ENCODE peak calls at places on chromosomes 3 and 15, in ten cellular contexts. K is cardiac muscle cell; P is breast epithelium; O is left ventricle myocardium inferior; M is CD8-positive, alpha-beta memory T cell; I is tibial artery; G is osteoblast; X is ovary; H is stomach; J is H1. Y is an unnamed sample. For H3K4me1 and H3K27me3, the result is how much of the 10 kb centered on the place peaks cover.

GRCh38 chr15:64699767-64700388 is 75.5 kb downstream of the RBPMS2 start:
- DNase-seq in K (peak), P (no peak), O (peak), M (no peak), I (peak), G (peak), X (no peak), H (peak), J (peak), Y (peak)

GRCh38 chr15:100863406-100864198 is 16.0 kb upstream of the ALDH1A3 start:
- DNase-seq in K (peak), P (peak), O (peak), M (no peak), I (no peak), G (peak), X (peak), H (peak), J (no peak), Y (peak)

GRCh38 chr3:59245879-59246501 is 196.2 kb upstream of the CFAP20DC start:
- DNase-seq in K (peak), P (no peak), O (no peak), M (no peak), I (no peak), G (no peak), X (no peak), H (no peak), J (no peak), Y (no peak)

GRCh38 chr15:98881526-98882517 is 125.8 kb downstream of the PGPEP1L start:
- DNase-seq in K (peak), P (no peak), O (no peak), M (peak), I (no peak), G (no peak), X (no peak), H (no peak), J (no peak), Y (peak)

GRCh38 chr3:32813180-32813579 is 4.6 kb upstream of the TRIM71 start:
- DNase-seq in K (no peak), P (no peak), O (no peak), M (no peak), I (no peak), G (peak), X (no peak), H (no peak), J (no peak), Y (no peak)

GRCh38 chr15:45635191-45635638 is 386 bp downstream of the SQOR start:
- DNase-seq in K (no peak), P (peak), O (peak), M (peak), I (peak), G (no peak), X (peak), H (peak), J (no peak), Y (peak)

GRCh38 chr3:139355502-139355901 is 11.7 kb downstream of the MRPS22 start:
- DNase-seq in K (peak), P (no peak), O (no peak), M (no peak), I (no peak), G (no peak), X (no peak), H (no peak), J (no peak), Y (peak)

GRCh38 chr15:57505949-57506391 is 85.7 kb upstream of the MYZAP start:
- DNase-seq in K (peak), P (peak), O (peak), M (no peak), I (peak), G (peak), X (peak), H (peak), J (no peak), Y (peak)

GRCh38 chr3:49654955-49655556 is 19.1 kb upstream of the APEH start:
- DNase-seq in K (no peak), P (no peak), O (no peak), M (no peak), I (no peak), G (peak), X (no peak), H (peak), J (no peak), Y (no peak)

GRCh38 chr3:148729656-148730055 is 32.0 kb downstream of the AGTR1 start:
- DNase-seq in K (no peak), P (no peak), O (no peak), M (no peak), I (no peak), G (no peak), X (no peak), H (no peak), J (no peak), Y (no peak)

GRCh38 chr3:168029705-168030104 is 66.0 kb downstream of the GOLIM4 start:
- DNase-seq in K (no peak), P (no peak), O (no peak), M (no peak), I (no peak), G (no peak), X (no peak), H (no peak), J (no peak), Y (no peak)

GRCh38 chr3:139238281-139239030 is 105.4 kb upstream of the MRPS22 start:
- DNase-seq in K (no peak), P (no peak), O (no peak), M (no peak), I (no peak), G (no peak), X (peak), H (no peak), J (no peak), Y (no peak)

GRCh38 chr3:116440196-116440595 is 5.1 kb downstream of the LSAMP start:
- DNase-seq in K (peak), P (no peak), O (no peak), M (no peak), I (no peak), G (no peak), X (no peak), H (no peak), J (no peak), Y (no peak)

GRCh38 chr15:84949845-84950569 is 31.6 kb upstream of the PDE8A start:
- DNase-seq in K (no peak), P (no peak), O (no peak), M (no peak), I (no peak), G (peak), X (no peak), H (no peak), J (no peak), Y (no peak)

GRCh38 chr3:33115024-33115768 is 1.4 kb downstream of the CRTAP start:
- DNase-seq in K (peak), P (peak), O (peak), M (no peak), I (peak), G (peak), X (peak), H (peak), J (no peak), Y (peak)

GRCh38 chr15:70358871-70359647 is 261.3 kb upstream of the TLE3 start:
- DNase-seq in K (no peak), P (peak), O (no peak), M (no peak), I (no peak), G (no peak), X (no peak), H (no peak), J (no peak), Y (no peak)

GRCh38 chr15:66228807-66229557 is 24.6 kb downstream of the MEGF11 start:
- DNase-seq in K (no peak), P (no peak), O (no peak), M (no peak), I (no peak), G (no peak), X (no peak), H (no peak), J (no peak), Y (no peak)

GRCh38 chr3:15426579-15427118 is 695 bp downstream of the METTL6 start:
- DNase-seq in K (no peak), P (no peak), O (no peak), M (no peak), I (no peak), G (peak), X (no peak), H (no peak), J (no peak), Y (no peak)

GRCh38 chr3:125414671-125415070 is 39.5 kb upstream of the ZNF148 start:
- DNase-seq in K (no peak), P (no peak), O (no peak), M (no peak), I (no peak), G (no peak), X (no peak), H (no peak), J (no peak), Y (no peak)

GRCh38 chr3:45464336-45464809 is 76.0 kb downstream of the LARS2 start:
- DNase-seq in K (peak), P (no peak), O (no peak), M (no peak), I (no peak), G (no peak), X (no peak), H (no peak), J (no peak), Y (no peak)

DNA sequence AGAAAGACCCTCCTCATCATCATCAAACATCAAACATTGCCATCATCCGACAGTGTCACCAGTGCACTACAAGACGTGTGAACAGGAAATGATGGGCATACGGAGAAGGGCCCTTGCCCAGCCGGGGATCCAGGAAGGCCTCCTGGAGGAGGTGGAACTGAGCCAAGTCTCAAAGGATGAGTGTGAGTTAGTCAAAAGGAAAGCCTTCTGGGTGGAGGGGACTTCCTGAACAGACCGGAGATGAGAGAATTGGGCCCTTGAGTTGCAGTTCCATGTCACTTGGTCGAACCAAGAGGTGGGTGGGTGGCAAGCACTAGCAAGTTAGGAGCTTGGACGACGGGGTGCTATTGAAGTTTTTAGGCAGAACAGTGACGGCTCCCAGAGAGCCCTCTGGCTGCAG is 8.5 kb downstream of the SEMA4B start:
- DNase-seq in K (no peak), P (no peak), O (no peak), M (no peak), I (no peak), G (peak), X (no peak), H (no peak), J (no peak), Y (no peak)
- H3K4me1 ChIP-seq in K (under half), P (under half), O (half or more), M (under half), I (half or more), G (under half), X (under half), H (half or more), J (under half), Y (half or more)

GRCh38 chr3:170579646-170580045 is 6.2 kb downstream of the SLC7A14 start:
- DNase-seq in K (no peak), P (no peak), O (no peak), M (no peak), I (no peak), G (no peak), X (no peak), H (no peak), J (no peak), Y (no peak)
- H3K27me3 ChIP-seq in K (under half), P (under half), O (under half), M (under half), I (under half), G (under half), X (under half), H (under half), J (under half), Y (under half)

GRCh38 chr15:32823750-32824149 is 105.9 kb downstream of the GREM1 start:
- DNase-seq in K (no peak), P (no peak), O (no peak), M (no peak), I (no peak), G (no peak), X (no peak), H (no peak), J (no peak), Y (no peak)

GRCh38 chr15:32822739-32823138 is 104.9 kb downstream of the GREM1 start:
- DNase-seq in K (no peak), P (no peak), O (no peak), M (no peak), I (no peak), G (no peak), X (no peak), H (no peak), J (no peak), Y (no peak)

GRCh38 chr15:32824777-32825176 is 107.0 kb downstream of the GREM1 start:
- DNase-seq in K (peak), P (no peak), O (no peak), M (no peak), I (no peak), G (peak), X (no peak), H (no peak), J (no peak), Y (no peak)

GRCh38 chr15:32826685-32827084 is 108.9 kb downstream of the GREM1 start:
- DNase-seq in K (no peak), P (no peak), O (no peak), M (no peak), I (no peak), G (no peak), X (no peak), H (no peak), J (no peak), Y (no peak)

DNA sequence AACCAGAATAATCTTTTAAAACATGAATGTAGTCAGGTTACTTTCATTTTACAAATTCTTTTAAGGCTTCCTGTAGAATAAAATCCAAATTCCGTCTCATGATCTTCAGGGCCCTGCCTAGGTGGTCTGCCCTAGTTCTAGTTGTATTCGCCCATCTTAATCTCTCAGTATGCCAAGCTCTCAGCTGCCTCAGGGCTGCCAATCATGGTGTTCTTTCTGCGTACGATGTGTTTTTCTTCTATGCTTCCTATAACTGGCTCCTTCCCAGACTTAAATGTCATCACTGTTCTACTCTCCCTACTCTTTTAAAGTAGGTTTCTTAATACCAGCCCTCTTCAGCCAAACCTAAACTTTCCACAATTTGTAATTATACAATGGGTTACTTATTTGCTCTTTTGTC is 107.4 kb downstream of the GREM1 start:
- DNase-seq in K (peak), P (no peak), O (no peak), M (no peak), I (no peak), G (peak), X (no peak), H (no peak), J (no peak), Y (no peak)
- H3K4me1 ChIP-seq in K (under half), P (under half), O (under half), M (under half), I (under half), G (half or more), X (under half), H (under half), J (under half), Y (under half)

DNA sequence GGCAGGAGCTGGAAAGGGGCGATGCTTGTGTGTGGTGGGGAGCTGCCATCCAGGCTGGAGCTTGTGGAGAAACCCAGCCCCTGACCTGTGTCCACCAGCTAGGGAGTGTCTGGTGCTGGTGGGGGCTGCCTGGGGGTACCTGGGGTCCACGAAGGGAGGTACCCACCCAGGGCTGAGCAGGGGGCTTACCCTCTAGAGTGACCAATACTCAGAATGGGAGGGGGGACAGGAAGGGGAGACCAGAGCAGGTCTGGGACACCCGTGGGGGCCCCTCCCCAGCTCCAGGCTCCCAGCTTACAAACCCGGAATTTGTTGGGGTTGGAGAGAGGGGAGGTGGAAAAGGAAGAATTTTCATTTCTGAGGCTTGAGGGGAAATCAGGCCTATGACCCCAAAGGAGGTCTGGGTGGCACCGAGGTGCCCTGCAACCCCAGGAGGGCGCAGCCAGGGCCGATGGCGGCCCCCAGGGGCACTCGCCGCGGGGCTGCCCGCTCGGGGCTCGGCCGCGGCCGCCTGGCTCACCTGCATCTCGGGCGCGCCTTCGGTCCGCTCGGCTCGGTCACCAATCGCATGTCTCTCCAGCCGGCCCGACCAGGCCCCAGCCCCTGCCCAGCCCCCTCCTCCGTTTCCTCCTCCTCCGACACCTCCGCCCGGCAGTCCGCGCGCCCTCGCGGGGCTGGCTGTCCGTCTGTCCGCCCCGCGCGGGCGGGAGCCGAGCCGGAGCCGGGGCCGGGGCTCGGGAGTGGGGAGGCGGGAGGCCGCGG is 741 bp downstream of the LINGO1 start:
- DNase-seq in K (no peak), P (no peak), O (peak), M (no peak), I (no peak), G (no peak), X (no peak), H (no peak), J (no peak), Y (peak)
- H3K27me3 ChIP-seq in K (under half), P (under half), O (half or more), M (under half), I (under half), G (half or more), X (under half), H (half or more), J (under half), Y (under half)

DNA sequence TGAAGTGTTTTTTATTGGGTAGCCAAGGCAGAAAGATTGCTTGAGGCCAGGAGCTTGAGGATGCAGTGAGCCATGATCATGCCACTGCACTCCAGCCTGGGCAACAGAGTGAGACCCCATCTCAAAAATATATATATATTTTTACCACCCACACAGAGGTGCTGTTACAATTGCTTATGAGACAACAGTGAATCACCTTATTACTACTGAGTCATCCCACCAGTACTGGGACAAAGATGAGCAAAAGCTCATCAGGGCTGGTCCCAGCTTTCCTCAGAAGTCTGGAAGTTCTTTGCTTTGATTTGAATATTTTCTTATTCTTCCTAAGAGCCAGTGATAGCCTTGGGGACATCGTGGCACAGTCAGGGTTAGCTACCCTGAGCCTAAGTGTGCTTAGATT is 207.7 kb downstream of the SOX2 start:
- DNase-seq in K (no peak), P (no peak), O (no peak), M (no peak), I (no peak), G (no peak), X (no peak), H (no peak), J (no peak), Y (no peak)
- H3K4me1 ChIP-seq in K (under half), P (under half), O (under half), M (under half), I (under half), G (under half), X (under half), H (under half), J (under half), Y (under half)

DNA sequence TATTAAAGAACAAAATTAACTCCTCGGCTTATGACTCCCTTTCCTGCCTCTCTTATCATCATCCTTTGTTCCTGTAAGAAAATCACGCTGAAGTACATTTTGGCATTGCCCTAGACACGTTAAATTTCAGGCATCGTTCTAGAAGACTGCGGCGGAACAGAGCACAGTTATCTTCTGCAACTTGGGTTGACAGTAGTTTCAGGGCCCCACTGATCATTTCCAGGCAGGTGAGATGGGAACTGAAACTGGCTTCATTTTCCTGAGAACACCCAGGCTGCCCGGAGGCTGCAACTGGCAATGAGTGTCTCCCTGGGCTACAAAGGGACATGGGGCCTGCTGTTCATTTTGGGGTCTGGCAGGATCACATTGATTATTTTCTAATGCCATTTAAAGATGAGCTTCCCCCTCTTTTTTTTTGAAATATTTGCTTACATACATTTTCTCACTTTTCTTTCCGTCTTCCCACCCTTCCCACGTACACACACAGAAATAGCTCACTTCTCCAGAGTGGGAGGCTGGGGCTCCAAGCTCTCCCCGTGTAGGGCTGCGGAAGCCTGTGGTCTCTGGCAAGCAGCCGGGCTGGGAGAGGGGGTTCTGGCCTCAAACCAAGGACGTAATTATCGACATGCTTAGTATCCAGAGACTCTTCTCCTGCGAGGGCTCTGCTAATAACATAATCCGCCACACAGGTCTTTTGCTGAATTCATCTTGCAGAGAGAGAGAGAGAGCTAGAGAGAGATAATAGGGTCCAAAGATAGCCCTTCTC is 267.4 kb downstream of the ABHD5 start:
- DNase-seq in K (peak), P (no peak), O (no peak), M (no peak), I (no peak), G (no peak), X (no peak), H (no peak), J (no peak), Y (no peak)
- H3K27me3 ChIP-seq in K (under half), P (under half), O (half or more), M (under half), I (under half), G (under half), X (under half), H (under half), J (under half), Y (under half)

GRCh38 chr3:134328147-134328591 is 46.1 kb downstream of the AMOTL2 start:
- DNase-seq in K (peak), P (no peak), O (no peak), M (no peak), I (peak), G (peak), X (no peak), H (no peak), J (no peak), Y (no peak)
- H3K4me1 ChIP-seq in K (under half), P (under half), O (half or more), M (under half), I (half or more), G (half or more), X (under half), H (under half), J (under half), Y (under half)